ENCODE peak calls at places on chromosomes 16 and 17, in four cellular contexts. C is sigmoid colon, V is astrocyte of the spinal cord, R is astrocyte of the cerebellum. F is an unnamed sample.

GRCh38 chr17:1820518-1821252 is 9.0 kb downstream of the SMYD4 start:
- DNase-seq in C (no peak), V (peak), R (peak), F (no peak)

GRCh38 chr16:27334874-27335273 is 21.1 kb downstream of the IL4R start:
- DNase-seq in C (no peak), V (peak), R (peak), F (no peak)

GRCh38 chr16:66473654-66474519 is 46.8 kb downstream of the BEAN1 start:
- DNase-seq in C (peak), V (peak), R (no peak), F (no peak)

GRCh38 chr17:47363171-47363570 is 39.4 kb downstream of the EFCAB13 start:
- DNase-seq in C (no peak), V (no peak), R (no peak), F (no peak)

GRCh38 chr17:61040666-61041065 is 359.0 kb upstream of the TBX2 start:
- DNase-seq in C (no peak), V (no peak), R (no peak), F (no peak)

GRCh38 chr16:17519041-17519440 is 48.3 kb upstream of the XYLT1 start:
- DNase-seq in C (no peak), V (no peak), R (no peak), F (no peak)

GRCh38 chr16:2008009-2008526 is 1.6 kb downstream of the ZNF598 start:
- DNase-seq in C (no peak), V (peak), R (no peak), F (no peak)

GRCh38 chr17:20157078-20157360 is 147.9 kb downstream of the SPECC1 start:
- DNase-seq in C (no peak), V (no peak), R (no peak), F (no peak)

GRCh38 chr17:35612924-35613521 is 25.9 kb downstream of the AP2B1 start:
- DNase-seq in C (no peak), V (peak), R (peak), F (peak)

GRCh38 chr17:5885336-5885735 is 184.8 kb upstream of the WSCD1 start:
- DNase-seq in C (no peak), V (no peak), R (no peak), F (no peak)

GRCh38 chr17:77880702-77881450 is 77.6 kb upstream of the TNRC6C start:
- DNase-seq in C (no peak), V (no peak), R (no peak), F (no peak)

GRCh38 chr17:77879896-77880280 is 78.6 kb upstream of the TNRC6C start:
- DNase-seq in C (no peak), V (no peak), R (no peak), F (no peak)

GRCh38 chr17:77882040-77882439 is 76.5 kb upstream of the TNRC6C start:
- DNase-seq in C (no peak), V (no peak), R (no peak), F (no peak)

GRCh38 chr17:77882481-77883212 is 75.9 kb upstream of the TNRC6C start:
- DNase-seq in C (peak), V (peak), R (no peak), F (peak)

DNA sequence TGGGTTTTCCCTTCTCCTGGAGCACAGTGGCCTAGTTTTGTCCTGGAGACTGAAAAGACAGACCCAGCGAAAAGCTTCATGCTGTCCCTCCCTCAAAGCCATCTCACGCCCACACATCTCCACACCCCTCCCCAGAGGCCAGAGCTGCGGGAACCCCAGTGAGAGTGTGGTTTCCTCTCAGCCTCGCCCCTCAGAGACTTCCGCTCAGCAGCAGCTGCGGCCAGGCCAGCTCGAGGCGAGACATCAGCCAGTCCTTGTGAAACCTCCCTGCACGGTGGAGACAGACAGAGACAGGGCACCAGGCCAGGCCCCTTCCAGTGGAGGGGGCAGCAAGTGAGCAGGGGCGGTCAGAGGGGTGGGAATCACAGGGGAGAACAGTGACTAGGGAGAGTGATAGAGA is 77.0 kb upstream of the TNRC6C start:
- DNase-seq in C (peak), V (peak), R (peak), F (peak)
- H3K4me3 ChIP-seq in C (no peak), V (no peak), R (no peak), F (peak)

DNA sequence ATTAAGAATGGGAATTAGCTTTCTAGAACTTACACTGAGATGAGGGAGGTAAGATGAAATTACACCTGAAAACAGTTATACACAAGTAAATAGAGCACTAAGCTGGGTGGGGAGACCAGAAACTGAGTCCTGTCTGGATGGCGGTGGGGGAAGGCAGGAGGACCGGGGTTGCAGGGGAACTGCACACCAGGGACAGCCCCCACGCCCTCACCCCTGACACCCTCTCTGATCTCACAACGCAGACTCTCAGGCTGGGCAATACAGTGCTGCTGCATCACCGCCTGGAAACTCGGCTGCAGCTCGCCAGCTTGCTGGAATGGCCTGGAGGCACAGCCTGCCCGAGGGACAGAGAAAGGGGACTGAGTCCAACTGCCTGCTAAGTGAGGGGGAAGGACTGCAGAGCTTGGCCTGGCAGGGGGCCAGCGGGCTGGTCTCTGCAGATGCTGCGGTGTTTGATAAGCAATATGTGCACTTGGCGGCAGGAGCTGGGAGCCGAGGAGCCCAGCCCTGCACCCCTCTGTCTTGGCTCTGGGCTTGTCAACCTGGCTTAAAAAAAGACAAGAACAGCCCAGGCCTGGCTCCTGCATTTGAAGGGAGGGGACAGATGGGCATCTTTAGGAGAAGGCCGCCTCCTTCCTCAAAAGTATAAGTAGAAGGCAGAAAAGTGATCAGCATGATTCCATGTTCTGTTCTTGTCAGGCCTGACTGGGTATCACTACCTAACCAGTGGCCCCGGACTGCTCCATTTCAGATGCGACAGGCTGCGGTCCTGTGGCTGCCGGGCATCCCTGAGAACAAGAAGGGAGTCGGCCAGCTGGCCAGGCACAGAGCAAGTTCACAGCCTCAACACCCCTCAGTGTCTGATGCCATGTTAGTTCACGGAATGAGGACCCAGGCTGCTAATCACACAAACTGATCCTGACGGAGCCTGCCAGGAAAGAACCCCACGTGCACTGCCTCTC is 30.2 kb downstream of the SPHK1 start:
- DNase-seq in C (peak), V (peak), R (peak), F (no peak)
- H3K4me3 ChIP-seq in C (no peak), V (no peak), R (no peak), F (no peak)

DNA sequence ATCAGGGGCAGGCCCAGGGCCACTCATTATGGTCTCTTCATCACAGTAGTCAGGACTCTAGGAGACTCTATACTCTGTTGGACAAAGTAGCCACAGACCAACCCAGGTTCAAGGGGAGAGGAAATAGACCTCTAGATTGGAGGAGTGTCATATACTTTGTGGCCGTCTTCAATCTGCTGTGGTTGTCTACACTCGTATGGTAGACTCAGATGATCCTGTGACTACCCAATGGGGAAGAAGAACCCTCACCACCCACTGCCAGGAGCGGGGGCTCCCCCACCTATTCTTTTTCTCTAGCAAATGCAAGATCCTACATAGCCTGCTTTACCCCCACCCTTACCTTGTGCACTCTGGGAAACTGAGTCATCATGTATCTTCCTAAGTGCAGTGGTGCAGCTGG is 80.5 kb downstream of the KSR1 start:
- DNase-seq in C (no peak), V (no peak), R (no peak), F (no peak)
- H3K4me3 ChIP-seq in C (no peak), V (no peak), R (no peak), F (no peak)

DNA sequence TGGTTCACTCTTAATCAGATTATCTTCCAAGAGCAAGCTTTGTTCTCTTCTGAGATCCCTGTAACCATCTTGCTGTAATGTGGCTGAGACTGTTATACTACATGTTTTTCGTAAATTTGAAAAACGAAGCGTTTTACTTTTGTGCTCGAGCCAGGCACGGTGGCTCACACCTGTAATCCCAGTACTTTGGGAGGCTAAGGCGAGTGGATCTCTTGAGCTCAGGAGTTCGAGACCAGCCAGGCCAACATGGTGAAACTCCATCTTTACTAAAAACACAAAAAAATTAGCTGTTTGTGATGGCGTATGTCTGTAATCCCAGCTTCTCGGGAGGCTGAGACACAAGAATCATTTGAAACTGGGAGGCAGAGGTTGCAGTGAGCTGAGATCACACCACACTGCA is 7.8 kb downstream of the CUEDC1 start:
- DNase-seq in C (no peak), V (no peak), R (no peak), F (no peak)
- H3K4me3 ChIP-seq in C (peak), V (no peak), R (no peak), F (no peak)

GRCh38 chr17:16442594-16443389 is 27.4 kb downstream of the TRPV2 start:
- DNase-seq in C (no peak), V (no peak), R (no peak), F (no peak)

GRCh38 chr17:16442141-16442540 is 26.8 kb downstream of the TRPV2 start:
- DNase-seq in C (no peak), V (peak), R (no peak), F (peak)

GRCh38 chr17:16439303-16439791 is 24.0 kb downstream of the TRPV2 start:
- DNase-seq in C (no peak), V (no peak), R (no peak), F (no peak)

GRCh38 chr17:16439867-16440351 is 24.5 kb downstream of the TRPV2 start:
- DNase-seq in C (no peak), V (no peak), R (no peak), F (no peak)

GRCh38 chr17:16440814-16441629 is 25.7 kb downstream of the TRPV2 start:
- DNase-seq in C (no peak), V (no peak), R (no peak), F (no peak)
- H3K4me3 ChIP-seq in C (no peak), V (peak), R (peak), F (peak)

GRCh38 chr16:31187808-31188189 is 7.9 kb downstream of the FUS start:
- DNase-seq in C (no peak), V (no peak), R (no peak), F (no peak)

GRCh38 chr16:31186176-31186575 is 6.2 kb downstream of the FUS start:
- DNase-seq in C (no peak), V (no peak), R (no peak), F (no peak)

GRCh38 chr16:31188450-31189411 is 8.8 kb downstream of the FUS start:
- DNase-seq in C (no peak), V (no peak), R (no peak), F (no peak)

GRCh38 chr16:31185339-31185738 is 5.4 kb downstream of the FUS start:
- DNase-seq in C (no peak), V (no peak), R (no peak), F (no peak)

DNA sequence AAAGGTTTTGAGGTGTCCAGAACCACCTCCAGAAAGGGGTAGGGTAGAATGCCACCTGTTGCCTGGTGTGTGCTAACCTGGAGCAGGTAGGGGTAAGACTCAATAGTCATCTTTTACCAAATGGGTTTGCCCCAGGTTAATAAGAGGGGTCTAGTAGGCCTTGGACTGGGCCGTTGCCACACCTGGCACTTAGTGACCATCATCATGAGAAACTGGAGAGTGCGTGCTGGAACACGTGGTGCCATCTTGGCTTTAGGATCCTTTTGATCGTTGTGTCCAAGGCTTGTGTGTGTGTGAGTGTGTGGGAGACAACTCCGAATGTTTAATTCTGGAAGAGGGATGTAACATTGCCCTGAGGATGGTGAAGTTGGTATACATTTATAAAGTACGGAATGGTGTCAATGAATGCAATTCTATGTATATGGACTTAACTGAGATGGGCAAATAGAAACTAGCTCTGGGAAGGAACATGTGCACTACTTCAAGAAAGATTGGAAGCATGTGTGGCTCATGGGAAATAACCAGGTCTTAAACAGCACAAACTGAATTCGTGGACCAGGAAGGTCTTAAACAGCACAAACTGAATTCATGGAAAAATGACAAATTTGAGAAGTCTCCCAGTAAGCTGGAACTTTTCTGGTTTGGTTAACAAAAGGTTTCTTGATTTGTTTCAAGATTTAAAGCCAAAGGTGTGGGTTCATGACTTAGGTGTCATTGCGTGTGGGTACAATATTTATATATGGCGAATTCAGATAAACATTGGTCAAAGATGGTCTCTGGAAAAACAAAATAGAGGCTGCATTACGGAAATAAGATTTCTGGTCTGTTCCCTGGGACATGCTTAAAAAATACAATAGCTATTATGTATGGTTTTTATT is 7.2 kb downstream of the FUS start:
- DNase-seq in C (no peak), V (no peak), R (no peak), F (no peak)
- H3K4me3 ChIP-seq in C (no peak), V (no peak), R (no peak), F (no peak)

GRCh38 chr17:72538921-72539352 is 418.1 kb downstream of the SOX9 start:
- DNase-seq in C (no peak), V (no peak), R (no peak), F (no peak)
- H3K4me3 ChIP-seq in C (no peak), V (no peak), R (no peak), F (no peak)

GRCh38 chr17:79216391-79216790 is 141.8 kb downstream of the ENGASE start:
- DNase-seq in C (no peak), V (no peak), R (no peak), F (no peak)
- H3K4me3 ChIP-seq in C (no peak), V (no peak), R (no peak), F (no peak)

DNA sequence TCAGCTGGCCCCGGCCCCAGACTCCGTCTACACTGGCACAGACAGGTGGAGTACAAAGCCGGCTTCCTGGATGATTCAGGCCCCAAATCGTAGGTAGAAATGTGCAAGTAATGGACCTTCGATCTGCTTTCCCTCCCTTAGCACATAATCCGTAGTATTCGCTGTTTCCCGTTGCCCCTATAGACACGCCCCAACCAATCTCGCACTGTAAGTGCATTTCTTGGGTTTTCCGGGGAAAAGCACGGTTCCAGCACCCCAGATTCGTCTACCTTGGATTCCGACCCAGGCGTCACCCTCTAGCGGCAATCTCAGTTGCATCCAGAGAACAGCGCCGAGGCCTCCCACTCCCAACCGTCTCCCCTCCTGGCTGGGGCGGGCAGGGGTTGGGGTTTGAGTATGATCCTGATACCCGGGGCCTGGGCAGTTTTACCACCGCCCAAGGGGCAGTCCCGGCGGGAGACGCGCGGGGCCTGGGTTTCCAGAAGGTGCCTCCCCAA is 12.1 kb upstream of the FOXF1 start:
- DNase-seq in C (peak), V (no peak), R (no peak), F (no peak)
- H3K4me3 ChIP-seq in C (peak), V (no peak), R (no peak), F (no peak)

DNA sequence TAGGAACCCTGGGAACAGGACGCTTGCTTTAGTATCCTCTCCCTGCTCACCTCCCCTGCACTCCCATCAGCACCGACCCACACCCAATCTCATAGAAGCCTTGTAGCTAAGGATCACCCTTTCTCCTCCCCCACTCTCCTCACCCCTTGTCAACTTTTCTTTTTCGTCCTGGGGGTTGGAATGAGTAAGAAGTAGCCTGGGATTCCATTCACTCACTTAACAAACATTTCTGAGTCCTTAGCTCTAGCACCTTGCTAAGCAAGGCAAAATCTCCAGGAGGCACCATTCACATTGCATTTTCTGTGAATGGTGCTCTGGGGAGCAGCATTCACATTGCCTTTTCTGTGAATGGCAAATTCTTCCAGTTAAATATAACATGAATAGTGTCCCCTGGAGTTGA is 1.1 kb upstream of the PGAP3 start:
- DNase-seq in C (no peak), V (no peak), R (no peak), F (no peak)
- H3K4me3 ChIP-seq in C (no peak), V (peak), R (peak), F (peak)

F was measured in Jurkat, Clone E6-1.